ENCODE peak calls at places on chromosomes 3 and 15, in ten cellular contexts. S, N, T, Q, U, V, L, F, E and K are unnamed samples. For H3K36me3, the result is how much of the 10 kb centered on the place peaks cover.

GRCh38 chr15:25597576-25597975 is 158.8 kb upstream of the UBE3A start:
- DNase-seq in U (no peak), F (no peak), E (no peak), N (peak), Q (no peak), V (no peak), S (no peak), T (no peak), L (no peak), K (no peak)

GRCh38 chr3:11155341-11156025 is 1.2 kb downstream of the HRH1 start:
- DNase-seq in U (peak), T (no peak), E (peak), N (peak), Q (peak), L (no peak), S (peak), V (peak), F (peak), K (peak)

GRCh38 chr15:99172171-99172570 is 67.3 kb downstream of the SYNM start:
- DNase-seq in N (no peak), F (peak), E (no peak), S (no peak), L (no peak), V (no peak), T (no peak), Q (no peak), U (no peak), K (no peak)

GRCh38 chr15:56053046-56053400 is 59.6 kb upstream of the NEDD4 start:
- DNase-seq in Q (no peak), N (no peak), E (no peak), L (no peak), T (no peak), S (no peak), U (no peak), V (no peak), F (no peak), K (no peak)

GRCh38 chr15:70863450-70864218 is 9.7 kb upstream of the LARP6 start:
- DNase-seq in Q (no peak), N (no peak), U (peak), L (no peak), F (no peak), V (no peak), T (no peak), S (peak), E (peak), K (no peak)

GRCh38 chr15:92391640-92392039 is 2.0 kb upstream of the ST8SIA2 start:
- DNase-seq in L (no peak), F (no peak), U (peak), N (no peak), E (peak), S (peak), Q (no peak), T (no peak), V (peak), K (no peak)

GRCh38 chr3:123270818-123271217 is 69.1 kb downstream of the SEC22A start:
- DNase-seq in T (no peak), E (no peak), V (no peak), U (no peak), S (no peak), N (no peak), L (no peak), F (no peak), Q (no peak), K (no peak)

GRCh38 chr3:145704020-145704419 is 457.0 kb downstream of the PLOD2 start:
- DNase-seq in T (no peak), N (no peak), L (no peak), V (no peak), S (no peak), Q (no peak), F (no peak), U (no peak), E (no peak), K (no peak)

GRCh38 chr3:5294360-5294759 is 106.9 kb downstream of the EDEM1 start:
- DNase-seq in T (no peak), L (no peak), S (peak), Q (no peak), U (no peak), V (no peak), E (no peak), F (no peak), N (no peak), K (no peak)

GRCh38 chr3:13714251-13714916 is 165.5 kb downstream of the FBLN2 start:
- DNase-seq in S (no peak), E (no peak), F (no peak), V (no peak), T (peak), L (no peak), N (no peak), U (no peak), Q (no peak), K (no peak)

GRCh38 chr3:150577854-150578253 is 25.3 kb upstream of the SELENOT start:
- DNase-seq in U (no peak), Q (no peak), E (no peak), V (no peak), S (no peak), N (no peak), T (no peak), F (no peak), L (no peak), K (no peak)

GRCh38 chr3:150582620-150583019 is 20.5 kb upstream of the SELENOT start:
- DNase-seq in F (no peak), V (no peak), Q (no peak), L (no peak), T (no peak), S (no peak), N (no peak), U (no peak), E (no peak), K (no peak)

GRCh38 chr3:150583028-150583427 is 20.1 kb upstream of the SELENOT start:
- DNase-seq in S (no peak), F (no peak), N (no peak), E (no peak), V (no peak), U (no peak), T (no peak), L (no peak), Q (no peak), K (no peak)

GRCh38 chr3:150581174-150581573 is 21.9 kb upstream of the SELENOT start:
- DNase-seq in L (no peak), V (no peak), T (no peak), E (no peak), N (no peak), F (no peak), U (no peak), Q (no peak), S (no peak), K (no peak)
- H3K36me3 ChIP-seq in L (under half), V (under half), T (half or more), E (under half), N (half or more), F (half or more), U (under half), Q (half or more), S (under half), K (under half)

GRCh38 chr3:47870702-47871255 is 67.8 kb downstream of the DHX30 start:
- DNase-seq in N (no peak), T (no peak), L (no peak), U (no peak), F (peak), Q (no peak), E (no peak), S (no peak), V (no peak), K (no peak)

GRCh38 chr3:47867451-47868017 is 64.6 kb downstream of the DHX30 start:
- DNase-seq in F (no peak), L (no peak), U (no peak), V (no peak), E (no peak), T (no peak), S (no peak), Q (no peak), N (no peak), K (peak)

GRCh38 chr3:47868306-47868705 is 65.4 kb downstream of the DHX30 start:
- DNase-seq in L (no peak), N (no peak), U (no peak), S (no peak), Q (no peak), F (no peak), T (no peak), V (no peak), E (no peak), K (peak)

GRCh38 chr3:47871389-47871788 is 68.5 kb downstream of the DHX30 start:
- DNase-seq in N (no peak), T (no peak), U (no peak), S (no peak), V (no peak), Q (no peak), F (peak), E (no peak), L (no peak), K (no peak)

DNA sequence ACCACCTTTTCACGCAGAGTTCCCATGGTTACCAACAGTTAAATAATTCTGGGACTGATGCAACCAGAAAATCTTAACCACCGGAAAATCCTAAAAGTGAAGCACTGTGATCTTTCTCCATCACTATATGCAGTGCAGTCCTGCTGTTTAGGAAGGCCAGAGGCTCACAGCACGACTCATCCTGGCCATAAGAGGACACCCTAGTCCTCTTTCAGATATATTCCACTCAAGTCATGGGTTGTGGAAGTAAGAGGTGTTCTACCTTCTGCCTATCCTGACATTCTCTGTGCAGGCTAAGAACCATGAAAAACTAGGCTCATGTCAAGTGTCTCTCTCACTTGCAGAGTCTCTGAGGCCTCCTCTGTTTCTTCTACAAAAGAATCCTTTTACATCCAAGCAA is 67.2 kb downstream of the DHX30 start:
- DNase-seq in E (no peak), Q (no peak), L (no peak), U (no peak), T (no peak), F (no peak), S (peak), N (no peak), V (no peak), K (no peak)
- H3K36me3 ChIP-seq in E (under half), Q (half or more), L (under half), U (under half), T (half or more), F (half or more), S (half or more), N (half or more), V (under half), K (half or more)

GRCh38 chr3:48598323-48599076 is 3.4 kb upstream of the COL7A1 start:
- DNase-seq in E (peak), Q (peak), F (no peak), N (peak), S (peak), L (no peak), V (no peak), T (no peak), U (no peak), K (peak)

GRCh38 chr3:48599077-48599501 is 4.0 kb upstream of the COL7A1 start:
- DNase-seq in L (no peak), S (no peak), E (no peak), T (no peak), V (no peak), F (no peak), N (no peak), Q (no peak), U (no peak), K (no peak)

GRCh38 chr3:48596157-48596556 is 1.0 kb upstream of the COL7A1 start:
- DNase-seq in T (no peak), Q (no peak), V (no peak), F (no peak), N (no peak), E (no peak), U (no peak), S (no peak), L (no peak), K (no peak)

GRCh38 chr3:48596676-48597407 is 1.7 kb upstream of the COL7A1 start:
- DNase-seq in Q (no peak), F (no peak), U (no peak), E (no peak), T (no peak), N (no peak), L (no peak), S (no peak), V (no peak), K (no peak)

DNA sequence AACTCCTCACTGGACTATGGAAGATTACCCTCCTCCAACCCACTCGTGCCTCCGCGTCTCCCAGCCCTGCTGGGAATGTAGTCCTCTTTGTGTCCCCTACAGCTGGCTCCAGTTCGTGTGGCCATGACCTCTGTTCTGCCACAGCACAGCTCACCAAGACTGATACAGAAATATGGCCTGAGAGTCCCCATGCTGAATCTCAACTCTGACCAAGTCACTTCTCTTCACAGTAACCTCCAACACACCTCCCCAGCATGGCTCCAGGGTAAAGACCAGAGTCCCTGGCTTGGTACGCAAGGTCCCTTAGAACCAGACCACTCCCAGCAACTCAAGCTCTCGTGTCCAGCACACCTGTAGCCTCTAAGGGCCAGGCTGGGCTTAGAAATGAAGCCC is 2.3 kb upstream of the COL7A1 start:
- DNase-seq in L (no peak), E (no peak), S (no peak), V (no peak), T (no peak), U (no peak), F (no peak), N (no peak), Q (no peak), K (no peak)
- H3K36me3 ChIP-seq in L (under half), E (under half), S (under half), V (under half), T (under half), U (under half), F (under half), N (under half), Q (under half), K (under half)

GRCh38 chr3:57048728-57049127 is 11.7 kb upstream of the SPATA12 start:
- DNase-seq in U (no peak), V (no peak), T (no peak), N (no peak), S (no peak), E (no peak), L (no peak), Q (no peak), F (no peak), K (no peak)
- H3K36me3 ChIP-seq in U (under half), V (under half), T (under half), N (under half), S (under half), E (under half), L (under half), Q (under half), F (under half), K (under half)

DNA sequence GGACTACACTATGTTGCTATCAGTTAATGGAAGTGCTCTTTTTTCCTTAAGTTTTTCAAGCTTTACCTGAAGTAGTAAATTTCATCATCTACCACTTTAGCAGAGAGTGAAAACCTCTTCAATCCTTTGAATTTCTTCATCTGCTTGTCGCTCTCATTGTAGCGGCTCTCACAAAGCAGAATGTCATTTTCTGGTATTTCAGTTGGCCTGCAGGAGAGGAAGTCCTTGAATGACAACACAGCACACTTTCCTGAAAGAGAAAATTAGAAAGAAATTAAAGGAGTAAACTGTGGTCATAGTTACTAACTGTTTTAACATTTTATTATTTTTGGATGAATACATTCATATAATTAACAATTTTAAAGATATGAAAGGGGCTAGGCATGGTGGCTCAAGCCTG is 27.6 kb downstream of the UQCC5 start:
- DNase-seq in T (no peak), U (no peak), F (no peak), N (no peak), Q (no peak), L (no peak), V (no peak), S (no peak), E (no peak), K (no peak)
- H3K36me3 ChIP-seq in T (half or more), U (under half), F (under half), N (under half), Q (half or more), L (under half), V (under half), S (under half), E (under half), K (under half)

GRCh38 chr3:12586403-12586802 is 29.5 kb downstream of the MKRN2 start:
- DNase-seq in F (no peak), Q (no peak), V (no peak), U (no peak), S (no peak), L (no peak), E (no peak), T (no peak), N (no peak), K (no peak)

GRCh38 chr3:12588039-12588673 is 31.3 kb downstream of the MKRN2 start:
- DNase-seq in U (no peak), F (no peak), E (no peak), S (peak), Q (no peak), L (no peak), V (no peak), N (no peak), T (no peak), K (no peak)

GRCh38 chr3:12585181-12585580 is 28.3 kb downstream of the MKRN2 start:
- DNase-seq in V (no peak), U (no peak), N (no peak), L (no peak), E (no peak), S (no peak), F (no peak), T (no peak), Q (no peak), K (no peak)

GRCh38 chr3:12584091-12584490 is 27.2 kb downstream of the MKRN2 start:
- DNase-seq in N (no peak), Q (no peak), U (no peak), V (no peak), F (no peak), L (no peak), S (no peak), T (no peak), E (no peak), K (no peak)

GRCh38 chr3:12585970-12586369 is 29.1 kb downstream of the MKRN2 start:
- DNase-seq in F (no peak), S (no peak), V (no peak), N (no peak), L (no peak), Q (no peak), E (no peak), T (no peak), U (no peak), K (no peak)
- H3K36me3 ChIP-seq in F (half or more), S (half or more), V (under half), N (half or more), L (under half), Q (half or more), E (half or more), T (half or more), U (half or more), K (half or more)